ENCODE peak calls at places on chromosome 1, in six cellular contexts. One of them, this sample, is unnamed.

GRCh38 chr1:78274814-78275213 is 216.0 kb upstream of the PTGFR start:
- DNase-seq in naive thymus-derived CD8-positive, alpha-beta T cell: no peak
- DNase-seq in Kasumi-1: no peak
- DNase-seq in stimulated activated naive CD4-positive, alpha-beta T cell: no peak
- DNase-seq in hepatocyte: no peak
- DNase-seq in GM04504: peak; percentile 65
- DNase-seq in this sample: no peak

GRCh38 chr1:99441234-99442095 is 177.2 kb downstream of the PLPPR4 start:
- DNase-seq in naive thymus-derived CD8-positive, alpha-beta T cell: no peak
- DNase-seq in Kasumi-1: peak; percentile 68
- DNase-seq in stimulated activated naive CD4-positive, alpha-beta T cell: no peak
- DNase-seq in hepatocyte: peak; percentile 13
- DNase-seq in GM04504: peak; percentile 69
- DNase-seq in this sample: no peak

GRCh38 chr1:237525102-237525501 is 365.6 kb downstream of the ZP4 start:
- DNase-seq in naive thymus-derived CD8-positive, alpha-beta T cell: no peak
- DNase-seq in Kasumi-1: no peak
- DNase-seq in stimulated activated naive CD4-positive, alpha-beta T cell: no peak
- DNase-seq in hepatocyte: no peak
- DNase-seq in GM04504: no peak
- DNase-seq in this sample: no peak

GRCh38 chr1:39671793-39672550 is at the start of gene NT5C1A:
- DNase-seq in naive thymus-derived CD8-positive, alpha-beta T cell: no peak
- DNase-seq in Kasumi-1: peak; percentile 10
- DNase-seq in stimulated activated naive CD4-positive, alpha-beta T cell: no peak
- DNase-seq in hepatocyte: peak; percentile 49
- DNase-seq in GM04504: no peak
- DNase-seq in this sample: peak; percentile 33

GRCh38 chr1:23827717-23828116 is 2.5 kb upstream of the HMGCL start:
- DNase-seq in naive thymus-derived CD8-positive, alpha-beta T cell: no peak
- DNase-seq in Kasumi-1: no peak
- DNase-seq in stimulated activated naive CD4-positive, alpha-beta T cell: no peak
- DNase-seq in hepatocyte: no peak
- DNase-seq in GM04504: no peak
- DNase-seq in this sample: no peak

GRCh38 chr1:62962794-62963776 is 179.2 kb downstream of the ATG4C start:
- DNase-seq in naive thymus-derived CD8-positive, alpha-beta T cell: no peak
- DNase-seq in Kasumi-1: peak; percentile 16
- DNase-seq in stimulated activated naive CD4-positive, alpha-beta T cell: no peak
- DNase-seq in hepatocyte: peak; percentile 62
- DNase-seq in GM04504: peak; percentile 9
- DNase-seq in this sample: peak; percentile 50

GRCh38 chr1:151314137-151314875 is 12.9 kb downstream of the PI4KB start:
- DNase-seq in naive thymus-derived CD8-positive, alpha-beta T cell: no peak
- DNase-seq in Kasumi-1: no peak
- DNase-seq in stimulated activated naive CD4-positive, alpha-beta T cell: no peak
- DNase-seq in hepatocyte: no peak
- DNase-seq in GM04504: peak; percentile 65
- DNase-seq in this sample: no peak

GRCh38 chr1:40712997-40713396 is 21.5 kb downstream of the NFYC start:
- DNase-seq in naive thymus-derived CD8-positive, alpha-beta T cell: no peak
- DNase-seq in Kasumi-1: peak; percentile 60
- DNase-seq in stimulated activated naive CD4-positive, alpha-beta T cell: no peak
- DNase-seq in hepatocyte: no peak
- DNase-seq in GM04504: no peak
- DNase-seq in this sample: peak; percentile 89

GRCh38 chr1:226820935-226821718 is 49.3 kb upstream of the PSEN2 start:
- DNase-seq in naive thymus-derived CD8-positive, alpha-beta T cell: no peak
- DNase-seq in Kasumi-1: no peak
- DNase-seq in stimulated activated naive CD4-positive, alpha-beta T cell: no peak
- DNase-seq in hepatocyte: peak; percentile 85
- DNase-seq in GM04504: peak; percentile 98
- DNase-seq in this sample: no peak

GRCh38 chr1:170010443-170010842 is 64.1 kb downstream of the KIFAP3 start:
- DNase-seq in naive thymus-derived CD8-positive, alpha-beta T cell: no peak
- DNase-seq in Kasumi-1: peak; percentile 49
- DNase-seq in stimulated activated naive CD4-positive, alpha-beta T cell: no peak
- DNase-seq in hepatocyte: peak; percentile 59
- DNase-seq in GM04504: peak; percentile 22
- DNase-seq in this sample: peak; percentile 28

GRCh38 chr1:164644774-164645634 is 86.0 kb downstream of the PBX1 start:
- DNase-seq in naive thymus-derived CD8-positive, alpha-beta T cell: no peak
- DNase-seq in Kasumi-1: no peak
- DNase-seq in stimulated activated naive CD4-positive, alpha-beta T cell: no peak
- DNase-seq in hepatocyte: no peak
- DNase-seq in GM04504: peak; percentile 18
- DNase-seq in this sample: no peak

GRCh38 chr1:77126309-77126708 is 92.9 kb downstream of the PIGK start:
- DNase-seq in naive thymus-derived CD8-positive, alpha-beta T cell: no peak
- DNase-seq in Kasumi-1: peak; percentile 83
- DNase-seq in stimulated activated naive CD4-positive, alpha-beta T cell: peak; percentile 12
- DNase-seq in hepatocyte: peak; percentile 79
- DNase-seq in GM04504: peak; percentile 35
- DNase-seq in this sample: peak; percentile 61

GRCh38 chr1:74485622-74486021 is 26.8 kb downstream of the LRRC53 start:
- DNase-seq in naive thymus-derived CD8-positive, alpha-beta T cell: no peak
- DNase-seq in Kasumi-1: no peak
- DNase-seq in stimulated activated naive CD4-positive, alpha-beta T cell: no peak
- DNase-seq in hepatocyte: no peak
- DNase-seq in GM04504: no peak
- DNase-seq in this sample: no peak

GRCh38 chr1:245404952-245405351 is 250.2 kb downstream of the KIF26B start:
- DNase-seq in naive thymus-derived CD8-positive, alpha-beta T cell: no peak
- DNase-seq in Kasumi-1: no peak
- DNase-seq in stimulated activated naive CD4-positive, alpha-beta T cell: no peak
- DNase-seq in hepatocyte: no peak
- DNase-seq in GM04504: no peak
- DNase-seq in this sample: no peak

GRCh38 chr1:213899413-213899812 is 88.4 kb upstream of the PROX1 start:
- DNase-seq in naive thymus-derived CD8-positive, alpha-beta T cell: no peak
- DNase-seq in Kasumi-1: peak; percentile 22
- DNase-seq in stimulated activated naive CD4-positive, alpha-beta T cell: no peak
- DNase-seq in hepatocyte: no peak
- DNase-seq in GM04504: no peak
- DNase-seq in this sample: peak; percentile 5

GRCh38 chr1:29382851-29383588 is 146.7 kb downstream of the PTPRU start:
- DNase-seq in naive thymus-derived CD8-positive, alpha-beta T cell: no peak
- DNase-seq in Kasumi-1: no peak
- DNase-seq in stimulated activated naive CD4-positive, alpha-beta T cell: no peak
- DNase-seq in hepatocyte: no peak
- DNase-seq in GM04504: no peak
- DNase-seq in this sample: no peak

GRCh38 chr1:5643360-5644090 is 348.7 kb downstream of the NPHP4 start:
- DNase-seq in naive thymus-derived CD8-positive, alpha-beta T cell: no peak
- DNase-seq in Kasumi-1: no peak
- DNase-seq in stimulated activated naive CD4-positive, alpha-beta T cell: no peak
- DNase-seq in hepatocyte: no peak
- DNase-seq in GM04504: no peak
- DNase-seq in this sample: no peak

GRCh38 chr1:212710566-212710965 is 10.9 kb upstream of the BATF3 start:
- DNase-seq in naive thymus-derived CD8-positive, alpha-beta T cell: no peak
- DNase-seq in Kasumi-1: no peak
- DNase-seq in stimulated activated naive CD4-positive, alpha-beta T cell: no peak
- DNase-seq in hepatocyte: no peak
- DNase-seq in GM04504: no peak
- DNase-seq in this sample: no peak

GRCh38 chr1:114986286-114986685 is 43.3 kb upstream of the TSHB start:
- DNase-seq in naive thymus-derived CD8-positive, alpha-beta T cell: no peak
- DNase-seq in Kasumi-1: no peak
- DNase-seq in stimulated activated naive CD4-positive, alpha-beta T cell: no peak
- DNase-seq in hepatocyte: no peak
- DNase-seq in GM04504: peak; percentile 4
- DNase-seq in this sample: no peak